ENCODE peak calls at places on chromosomes 12 and 14, in seven cellular contexts. F is Calu3, E is skeletal muscle cell, X is nephron progenitor cell, O is endothelial cell, K is hypothalamus, Y is amniotic stem cell. I is an unnamed sample.

GRCh38 chr12:49644620-49644994 is 21.2 kb downstream of the PRPF40B start:
- DNase-seq in F (peak; percentile 68), E (no peak), X (peak; percentile 77), O (peak; percentile 81), K (peak; percentile 51), Y (peak; percentile 59), I (peak; percentile 82)

GRCh38 chr12:108671110-108671509 is 37.4 kb upstream of the SELPLG start:
- DNase-seq in F (no peak), E (no peak), X (no peak), O (no peak), K (no peak), Y (no peak), I (no peak)

GRCh38 chr12:11635341-11635740 is 14.1 kb upstream of the ETV6 start:
- DNase-seq in F (no peak), E (no peak), X (no peak), O (no peak), K (no peak), Y (no peak), I (no peak)

GRCh38 chr12:75862692-75863471 is 168.7 kb downstream of the PHLDA1 start:
- DNase-seq in F (no peak), E (peak; percentile 53), X (no peak), O (no peak), K (no peak), Y (peak; percentile 23), I (no peak)

GRCh38 chr12:109770104-109770860 is 56.7 kb downstream of the FAM222A start:
- DNase-seq in F (no peak), E (no peak), X (no peak), O (no peak), K (no peak), Y (no peak), I (no peak)

GRCh38 chr12:62963642-62964041 is 28.7 kb upstream of the PPM1H start:
- DNase-seq in F (no peak), E (no peak), X (no peak), O (no peak), K (no peak), Y (no peak), I (no peak)

GRCh38 chr14:54108481-54109471 is 152.2 kb upstream of the BMP4 start:
- DNase-seq in F (peak; percentile 39), E (peak; percentile 31), X (no peak), O (no peak), K (no peak), Y (peak; percentile 46), I (no peak)

GRCh38 chr14:65594153-65594881 is 181.8 kb downstream of the FUT8 start:
- DNase-seq in F (peak; percentile 45), E (no peak), X (peak; percentile 30), O (no peak), K (no peak), Y (no peak), I (peak; percentile 33)

GRCh38 chr12:2547273-2548044 is 247.3 kb upstream of the FKBP4 start:
- DNase-seq in F (no peak), E (no peak), X (no peak), O (no peak), K (no peak), Y (no peak), I (no peak)

GRCh38 chr14:82052778-82053177 is 519.1 kb upstream of the SEL1L start:
- DNase-seq in F (no peak), E (no peak), X (no peak), O (no peak), K (no peak), Y (no peak), I (no peak)

GRCh38 chr12:131491155-131491554 is 219.7 kb upstream of the SFSWAP start:
- DNase-seq in F (no peak), E (no peak), X (no peak), O (no peak), K (no peak), Y (no peak), I (no peak)